ENCODE peak calls at places on chromosomes 13 and 19, in four cellular contexts. One of them, this sample, is unnamed.

GRCh38 chr13:77028202-77028601 is 1.2 kb upstream of the FBXL3 start:
- DNase-seq in AG09309: no peak
- DNase-seq in left lung: no peak
- DNase-seq in keratinocyte: no peak
- DNase-seq in this sample: no peak

GRCh38 chr13:107202371-107203023 is 634.6 kb upstream of the ARGLU1 start:
- DNase-seq in AG09309: no peak
- DNase-seq in left lung: no peak
- DNase-seq in keratinocyte: no peak
- DNase-seq in this sample: peak

GRCh38 chr19:13537454-13537853 is 31.2 kb upstream of the CACNA1A start:
- DNase-seq in AG09309: no peak
- DNase-seq in left lung: no peak
- DNase-seq in keratinocyte: no peak
- DNase-seq in this sample: no peak

GRCh38 chr13:109622006-109622405 is 164.4 kb downstream of the IRS2 start:
- DNase-seq in AG09309: no peak
- DNase-seq in left lung: no peak
- DNase-seq in keratinocyte: no peak
- DNase-seq in this sample: no peak

GRCh38 chr13:44629465-44630183 is 53.5 kb upstream of the TSC22D1 start:
- DNase-seq in AG09309: peak
- DNase-seq in left lung: no peak
- DNase-seq in keratinocyte: no peak
- DNase-seq in this sample: no peak

GRCh38 chr19:48292798-48293197 is 22.9 kb downstream of the ZNF114 start:
- DNase-seq in AG09309: no peak
- DNase-seq in left lung: no peak
- DNase-seq in keratinocyte: peak
- DNase-seq in this sample: no peak

GRCh38 chr13:61779456-61779855 is 363.8 kb upstream of the PCDH20 start:
- DNase-seq in AG09309: no peak
- DNase-seq in left lung: no peak
- DNase-seq in keratinocyte: no peak
- DNase-seq in this sample: no peak

GRCh38 chr19:9673912-9674668 is 810 bp downstream of the ZNF562 start:
- DNase-seq in AG09309: no peak
- DNase-seq in left lung: no peak
- DNase-seq in keratinocyte: peak
- DNase-seq in this sample: no peak

GRCh38 chr13:80649274-80649673 is 308.3 kb upstream of the SPRY2 start:
- DNase-seq in AG09309: no peak
- DNase-seq in left lung: no peak
- DNase-seq in keratinocyte: no peak
- DNase-seq in this sample: no peak

GRCh38 chr19:418761-419632 is 10.1 kb upstream of the C2CD4C start:
- DNase-seq in AG09309: no peak
- DNase-seq in left lung: peak
- DNase-seq in keratinocyte: no peak
- DNase-seq in this sample: no peak

GRCh38 chr13:110582421-110582954 is 21.0 kb upstream of the RAB20 start:
- DNase-seq in AG09309: no peak
- DNase-seq in left lung: no peak
- DNase-seq in keratinocyte: no peak
- DNase-seq in this sample: no peak

GRCh38 chr19:41740415-41741243 is 14.7 kb upstream of the CEACAM6 start:
- DNase-seq in AG09309: no peak
- DNase-seq in left lung: no peak
- DNase-seq in keratinocyte: no peak
- DNase-seq in this sample: no peak

GRCh38 chr13:30124131-30124768 is 183.1 kb downstream of the KATNAL1 start:
- DNase-seq in AG09309: no peak
- DNase-seq in left lung: no peak
- DNase-seq in keratinocyte: no peak
- DNase-seq in this sample: no peak

GRCh38 chr19:7789447-7789846 is 26.4 kb downstream of the CLEC4M start:
- DNase-seq in AG09309: no peak
- DNase-seq in left lung: no peak
- DNase-seq in keratinocyte: no peak
- DNase-seq in this sample: no peak

GRCh38 chr19:49613374-49613773 is 22.4 kb downstream of the PRR12 start:
- DNase-seq in AG09309: no peak
- DNase-seq in left lung: no peak
- DNase-seq in keratinocyte: no peak
- DNase-seq in this sample: no peak

GRCh38 chr13:86572115-86572514 is 772.9 kb upstream of the SLITRK6 start:
- DNase-seq in AG09309: no peak
- DNase-seq in left lung: no peak
- DNase-seq in keratinocyte: no peak
- DNase-seq in this sample: peak

GRCh38 chr19:45200614-45201013 is 22.0 kb downstream of the BLOC1S3 start:
- DNase-seq in AG09309: no peak
- DNase-seq in left lung: no peak
- DNase-seq in keratinocyte: no peak
- DNase-seq in this sample: no peak

GRCh38 chr13:22662771-22663170 is 518.0 kb upstream of the SGCG start:
- DNase-seq in AG09309: no peak
- DNase-seq in left lung: no peak
- DNase-seq in keratinocyte: no peak
- DNase-seq in this sample: no peak
- H3K4me3 ChIP-seq in AG09309: no peak
- H3K4me3 ChIP-seq in left lung: no peak
- H3K4me3 ChIP-seq in keratinocyte: no peak
- H3K4me3 ChIP-seq in this sample: no peak

GRCh38 chr19:40688294-40688693 is 2.2 kb downstream of the NUMBL start:
- DNase-seq in AG09309: no peak
- DNase-seq in left lung: no peak
- DNase-seq in keratinocyte: no peak
- DNase-seq in this sample: no peak
- H3K4me3 ChIP-seq in AG09309: no peak
- H3K4me3 ChIP-seq in left lung: no peak
- H3K4me3 ChIP-seq in keratinocyte: no peak
- H3K4me3 ChIP-seq in this sample: no peak

GRCh38 chr13:97975280-97975850 is 21.9 kb downstream of the IPO5 start:
- DNase-seq in AG09309: no peak
- DNase-seq in left lung: no peak
- DNase-seq in keratinocyte: no peak
- DNase-seq in this sample: no peak
- H3K4me3 ChIP-seq in AG09309: peak
- H3K4me3 ChIP-seq in left lung: peak
- H3K4me3 ChIP-seq in keratinocyte: peak
- H3K4me3 ChIP-seq in this sample: peak

GRCh38 chr19:2252481-2253105 is 3.5 kb downstream of the AMH start:
- DNase-seq in AG09309: no peak
- DNase-seq in left lung: no peak
- DNase-seq in keratinocyte: no peak
- DNase-seq in this sample: no peak
- H3K4me3 ChIP-seq in AG09309: no peak
- H3K4me3 ChIP-seq in left lung: peak
- H3K4me3 ChIP-seq in keratinocyte: no peak
- H3K4me3 ChIP-seq in this sample: no peak